ENCODE peak calls at places on chromosomes 6 and 20, in eight cellular contexts. One of them, this sample, is unnamed.

GRCh38 chr6:79421707-79422484 is 115.3 kb downstream of the LCA5 start:
- DNase-seq in RWPE1: peak; percentile 38
- DNase-seq in cardiac muscle cell: peak; percentile 38
- DNase-seq in coronary artery: no peak
- DNase-seq in AG20443: peak; percentile 13
- DNase-seq in T1000: peak; percentile 40
- DNase-seq in NCI-H524 treated with DMSO at 0.1 percent for 48 hours: no peak
- DNase-seq in fibroblast of the aortic adventitia: peak; percentile 91
- DNase-seq in this sample: peak; percentile 77

GRCh38 chr6:24780206-24780605 is 5.5 kb downstream of the GMNN start:
- DNase-seq in RWPE1: no peak
- DNase-seq in cardiac muscle cell: no peak
- DNase-seq in coronary artery: no peak
- DNase-seq in AG20443: no peak
- DNase-seq in T1000: no peak
- DNase-seq in NCI-H524 treated with DMSO at 0.1 percent for 48 hours: no peak
- DNase-seq in fibroblast of the aortic adventitia: no peak
- DNase-seq in this sample: peak; percentile 57

GRCh38 chr6:55886185-55886836 is 10.9 kb upstream of the BMP5 start:
- DNase-seq in RWPE1: no peak
- DNase-seq in cardiac muscle cell: peak; percentile 51
- DNase-seq in coronary artery: no peak
- DNase-seq in AG20443: no peak
- DNase-seq in T1000: no peak
- DNase-seq in NCI-H524 treated with DMSO at 0.1 percent for 48 hours: no peak
- DNase-seq in fibroblast of the aortic adventitia: peak; percentile 47
- DNase-seq in this sample: no peak

GRCh38 chr6:110529907-110530306 is 53.5 kb upstream of the SLC22A16 start:
- DNase-seq in RWPE1: no peak
- DNase-seq in cardiac muscle cell: no peak
- DNase-seq in coronary artery: no peak
- DNase-seq in AG20443: no peak
- DNase-seq in T1000: no peak
- DNase-seq in NCI-H524 treated with DMSO at 0.1 percent for 48 hours: no peak
- DNase-seq in fibroblast of the aortic adventitia: peak; percentile 27
- DNase-seq in this sample: peak; percentile 43

GRCh38 chr6:75135447-75135846 is 70.4 kb downstream of the COL12A1 start:
- DNase-seq in RWPE1: no peak
- DNase-seq in cardiac muscle cell: no peak
- DNase-seq in coronary artery: no peak
- DNase-seq in AG20443: peak; percentile 39
- DNase-seq in T1000: no peak
- DNase-seq in NCI-H524 treated with DMSO at 0.1 percent for 48 hours: no peak
- DNase-seq in fibroblast of the aortic adventitia: no peak
- DNase-seq in this sample: no peak

GRCh38 chr6:4059115-4059777 is 19.7 kb downstream of the FAM217A start:
- DNase-seq in RWPE1: peak; percentile 94
- DNase-seq in cardiac muscle cell: no peak
- DNase-seq in coronary artery: no peak
- DNase-seq in AG20443: peak; percentile 87
- DNase-seq in T1000: peak; percentile 32
- DNase-seq in NCI-H524 treated with DMSO at 0.1 percent for 48 hours: peak; percentile 15
- DNase-seq in fibroblast of the aortic adventitia: peak; percentile 71
- DNase-seq in this sample: peak; percentile 84

GRCh38 chr6:65638047-65638831 is 68.8 kb downstream of the EYS start:
- DNase-seq in RWPE1: no peak
- DNase-seq in cardiac muscle cell: peak; percentile 58
- DNase-seq in coronary artery: no peak
- DNase-seq in AG20443: no peak
- DNase-seq in T1000: no peak
- DNase-seq in NCI-H524 treated with DMSO at 0.1 percent for 48 hours: peak; percentile 28
- DNase-seq in fibroblast of the aortic adventitia: no peak
- DNase-seq in this sample: no peak

GRCh38 chr20:62927128-62927705 is 912 bp upstream of the DIDO1 start:
- DNase-seq in RWPE1: no peak
- DNase-seq in cardiac muscle cell: no peak
- DNase-seq in coronary artery: no peak
- DNase-seq in AG20443: no peak
- DNase-seq in T1000: no peak
- DNase-seq in NCI-H524 treated with DMSO at 0.1 percent for 48 hours: no peak
- DNase-seq in fibroblast of the aortic adventitia: no peak
- DNase-seq in this sample: no peak

GRCh38 chr20:57231951-57232428 is 34.5 kb downstream of the BMP7 start:
- DNase-seq in RWPE1: no peak
- DNase-seq in cardiac muscle cell: no peak
- DNase-seq in coronary artery: no peak
- DNase-seq in AG20443: no peak
- DNase-seq in T1000: no peak
- DNase-seq in NCI-H524 treated with DMSO at 0.1 percent for 48 hours: no peak
- DNase-seq in fibroblast of the aortic adventitia: no peak
- DNase-seq in this sample: no peak

GRCh38 chr20:53582574-53583351 is 10.9 kb downstream of the ZNF217 start:
- DNase-seq in RWPE1: peak; percentile 97
- DNase-seq in cardiac muscle cell: no peak
- DNase-seq in coronary artery: no peak
- DNase-seq in AG20443: peak; percentile 78
- DNase-seq in T1000: peak; percentile 56
- DNase-seq in NCI-H524 treated with DMSO at 0.1 percent for 48 hours: no peak
- DNase-seq in fibroblast of the aortic adventitia: peak; percentile 95
- DNase-seq in this sample: peak; percentile 89

GRCh38 chr6:134732761-134733160 is 217.1 kb downstream of the ALDH8A1 start:
- DNase-seq in RWPE1: no peak
- DNase-seq in cardiac muscle cell: no peak
- DNase-seq in coronary artery: no peak
- DNase-seq in AG20443: peak; percentile 40
- DNase-seq in T1000: no peak
- DNase-seq in NCI-H524 treated with DMSO at 0.1 percent for 48 hours: no peak
- DNase-seq in fibroblast of the aortic adventitia: no peak
- DNase-seq in this sample: no peak

GRCh38 chr20:53865905-53866786 is 204.2 kb downstream of the BCAS1 start:
- DNase-seq in RWPE1: peak; percentile 34
- DNase-seq in cardiac muscle cell: peak; percentile 50
- DNase-seq in coronary artery: no peak
- DNase-seq in AG20443: peak; percentile 48
- DNase-seq in T1000: peak; percentile 15
- DNase-seq in NCI-H524 treated with DMSO at 0.1 percent for 48 hours: peak; percentile 45
- DNase-seq in fibroblast of the aortic adventitia: peak; percentile 73
- DNase-seq in this sample: peak; percentile 71

GRCh38 chr6:87939776-87940175 is 107.9 kb upstream of the SPACA1 start:
- DNase-seq in RWPE1: no peak
- DNase-seq in cardiac muscle cell: no peak
- DNase-seq in coronary artery: no peak
- DNase-seq in AG20443: no peak
- DNase-seq in T1000: no peak
- DNase-seq in NCI-H524 treated with DMSO at 0.1 percent for 48 hours: no peak
- DNase-seq in fibroblast of the aortic adventitia: no peak
- DNase-seq in this sample: no peak

GRCh38 chr6:17334265-17334664 is 53.1 kb downstream of the RBM24 start:
- DNase-seq in RWPE1: peak; percentile 30
- DNase-seq in cardiac muscle cell: no peak
- DNase-seq in coronary artery: no peak
- DNase-seq in AG20443: peak; percentile 18
- DNase-seq in T1000: no peak
- DNase-seq in NCI-H524 treated with DMSO at 0.1 percent for 48 hours: no peak
- DNase-seq in fibroblast of the aortic adventitia: peak; percentile 11
- DNase-seq in this sample: peak; percentile 58

GRCh38 chr20:20412750-20413149 is 44.8 kb downstream of the INSM1 start:
- DNase-seq in RWPE1: no peak
- DNase-seq in cardiac muscle cell: no peak
- DNase-seq in coronary artery: no peak
- DNase-seq in AG20443: no peak
- DNase-seq in T1000: no peak
- DNase-seq in NCI-H524 treated with DMSO at 0.1 percent for 48 hours: no peak
- DNase-seq in fibroblast of the aortic adventitia: no peak
- DNase-seq in this sample: peak; percentile 72

GRCh38 chr20:51767018-51767866 is 948 bp downstream of the ATP9A start:
- DNase-seq in RWPE1: peak; percentile 87
- DNase-seq in cardiac muscle cell: peak; percentile 77
- DNase-seq in coronary artery: no peak
- DNase-seq in AG20443: peak; percentile 64
- DNase-seq in T1000: no peak
- DNase-seq in NCI-H524 treated with DMSO at 0.1 percent for 48 hours: peak; percentile 61
- DNase-seq in fibroblast of the aortic adventitia: peak; percentile 16
- DNase-seq in this sample: peak; percentile 18

GRCh38 chr6:145148392-145149175 is 586.7 kb downstream of the EPM2A start:
- DNase-seq in RWPE1: peak; percentile 79
- DNase-seq in cardiac muscle cell: no peak
- DNase-seq in coronary artery: no peak
- DNase-seq in AG20443: peak; percentile 57
- DNase-seq in T1000: peak; percentile 78
- DNase-seq in NCI-H524 treated with DMSO at 0.1 percent for 48 hours: no peak
- DNase-seq in fibroblast of the aortic adventitia: peak; percentile 34
- DNase-seq in this sample: peak; percentile 72

GRCh38 chr20:38751360-38751976 is 3.2 kb downstream of the ACTR5 start:
- DNase-seq in RWPE1: peak; percentile 80
- DNase-seq in cardiac muscle cell: no peak
- DNase-seq in coronary artery: no peak
- DNase-seq in AG20443: peak; percentile 51
- DNase-seq in T1000: no peak
- DNase-seq in NCI-H524 treated with DMSO at 0.1 percent for 48 hours: peak; percentile 10
- DNase-seq in fibroblast of the aortic adventitia: peak; percentile 66
- DNase-seq in this sample: peak; percentile 18

GRCh38 chr6:132683543-132683942 is 24.6 kb upstream of the TAAR1 start:
- DNase-seq in RWPE1: peak; percentile 14
- DNase-seq in cardiac muscle cell: no peak
- DNase-seq in coronary artery: no peak
- DNase-seq in AG20443: peak; percentile 45
- DNase-seq in T1000: no peak
- DNase-seq in NCI-H524 treated with DMSO at 0.1 percent for 48 hours: no peak
- DNase-seq in fibroblast of the aortic adventitia: no peak
- DNase-seq in this sample: peak; percentile 91

GRCh38 chr6:37324131-37325033 is 29.4 kb upstream of the RNF8 start:
- DNase-seq in RWPE1: peak; percentile 30
- DNase-seq in cardiac muscle cell: no peak
- DNase-seq in coronary artery: no peak
- DNase-seq in AG20443: peak; percentile 61
- DNase-seq in T1000: peak; percentile 26
- DNase-seq in NCI-H524 treated with DMSO at 0.1 percent for 48 hours: no peak
- DNase-seq in fibroblast of the aortic adventitia: peak; percentile 53
- DNase-seq in this sample: peak; percentile 27

GRCh38 chr6:43725643-43726580 is 38.3 kb upstream of the MRPS18A start:
- DNase-seq in RWPE1: no peak
- DNase-seq in cardiac muscle cell: no peak
- DNase-seq in coronary artery: no peak
- DNase-seq in AG20443: no peak
- DNase-seq in T1000: no peak
- DNase-seq in NCI-H524 treated with DMSO at 0.1 percent for 48 hours: no peak
- DNase-seq in fibroblast of the aortic adventitia: no peak
- DNase-seq in this sample: no peak

GRCh38 chr20:35232575-35232974 is 6.1 kb downstream of the MMP24 start:
- DNase-seq in RWPE1: no peak
- DNase-seq in cardiac muscle cell: peak; percentile 23
- DNase-seq in coronary artery: no peak
- DNase-seq in AG20443: peak; percentile 62
- DNase-seq in T1000: no peak
- DNase-seq in NCI-H524 treated with DMSO at 0.1 percent for 48 hours: peak; percentile 61
- DNase-seq in fibroblast of the aortic adventitia: peak; percentile 67
- DNase-seq in this sample: peak; percentile 89

GRCh38 chr20:45041464-45042337 is 59.2 kb downstream of the KCNS1 start:
- DNase-seq in RWPE1: peak; percentile 96
- DNase-seq in cardiac muscle cell: no peak
- DNase-seq in coronary artery: no peak
- DNase-seq in AG20443: peak; percentile 11
- DNase-seq in T1000: no peak
- DNase-seq in NCI-H524 treated with DMSO at 0.1 percent for 48 hours: no peak
- DNase-seq in fibroblast of the aortic adventitia: peak; percentile 50
- DNase-seq in this sample: peak; percentile 52

GRCh38 chr6:155493026-155493693 is 37.5 kb upstream of the NOX3 start:
- DNase-seq in RWPE1: no peak
- DNase-seq in cardiac muscle cell: no peak
- DNase-seq in coronary artery: no peak
- DNase-seq in AG20443: no peak
- DNase-seq in T1000: no peak
- DNase-seq in NCI-H524 treated with DMSO at 0.1 percent for 48 hours: no peak
- DNase-seq in fibroblast of the aortic adventitia: no peak
- DNase-seq in this sample: no peak

GRCh38 chr6:85594197-85594930 is 706 bp upstream of the SNX14 start:
- DNase-seq in RWPE1: no peak
- DNase-seq in cardiac muscle cell: peak; percentile 56
- DNase-seq in coronary artery: no peak
- DNase-seq in AG20443: no peak
- DNase-seq in T1000: no peak
- DNase-seq in NCI-H524 treated with DMSO at 0.1 percent for 48 hours: peak; percentile 23
- DNase-seq in fibroblast of the aortic adventitia: peak; percentile 42
- DNase-seq in this sample: no peak

GRCh38 chr20:37938181-37938775 is 35.4 kb downstream of the VSTM2L start:
- DNase-seq in RWPE1: no peak
- DNase-seq in cardiac muscle cell: no peak
- DNase-seq in coronary artery: peak; percentile 58
- DNase-seq in AG20443: no peak
- DNase-seq in T1000: no peak
- DNase-seq in NCI-H524 treated with DMSO at 0.1 percent for 48 hours: no peak
- DNase-seq in fibroblast of the aortic adventitia: no peak
- DNase-seq in this sample: no peak

GRCh38 chr20:36273414-36274247 is 32.5 kb upstream of the DLGAP4 start:
- DNase-seq in RWPE1: peak; percentile 41
- DNase-seq in cardiac muscle cell: no peak
- DNase-seq in coronary artery: no peak
- DNase-seq in AG20443: peak; percentile 58
- DNase-seq in T1000: no peak
- DNase-seq in NCI-H524 treated with DMSO at 0.1 percent for 48 hours: no peak
- DNase-seq in fibroblast of the aortic adventitia: peak; percentile 43
- DNase-seq in this sample: no peak

GRCh38 chr20:8116067-8116811 is 15.8 kb upstream of the PLCB1 start:
- DNase-seq in RWPE1: no peak
- DNase-seq in cardiac muscle cell: no peak
- DNase-seq in coronary artery: no peak
- DNase-seq in AG20443: peak; percentile 53
- DNase-seq in T1000: no peak
- DNase-seq in NCI-H524 treated with DMSO at 0.1 percent for 48 hours: no peak
- DNase-seq in fibroblast of the aortic adventitia: peak; percentile 85
- DNase-seq in this sample: peak; percentile 62

GRCh38 chr6:64294034-64294433 is 658.4 kb downstream of the PHF3 start:
- DNase-seq in RWPE1: no peak
- DNase-seq in cardiac muscle cell: no peak
- DNase-seq in coronary artery: no peak
- DNase-seq in AG20443: no peak
- DNase-seq in T1000: no peak
- DNase-seq in NCI-H524 treated with DMSO at 0.1 percent for 48 hours: no peak
- DNase-seq in fibroblast of the aortic adventitia: no peak
- DNase-seq in this sample: no peak

GRCh38 chr6:87923389-87924050 is 124.1 kb upstream of the SPACA1 start:
- DNase-seq in RWPE1: no peak
- DNase-seq in cardiac muscle cell: no peak
- DNase-seq in coronary artery: no peak
- DNase-seq in AG20443: no peak
- DNase-seq in T1000: no peak
- DNase-seq in NCI-H524 treated with DMSO at 0.1 percent for 48 hours: no peak
- DNase-seq in fibroblast of the aortic adventitia: no peak
- DNase-seq in this sample: no peak

GRCh38 chr20:48846516-48847492 is 19.0 kb upstream of the PREX1 start:
- DNase-seq in RWPE1: no peak
- DNase-seq in cardiac muscle cell: peak; percentile 65
- DNase-seq in coronary artery: no peak
- DNase-seq in AG20443: no peak
- DNase-seq in T1000: no peak
- DNase-seq in NCI-H524 treated with DMSO at 0.1 percent for 48 hours: no peak
- DNase-seq in fibroblast of the aortic adventitia: peak; percentile 62
- DNase-seq in this sample: no peak

GRCh38 chr6:112468359-112468758 is 121.2 kb downstream of the RFPL4B start:
- DNase-seq in RWPE1: peak; percentile 20
- DNase-seq in cardiac muscle cell: peak; percentile 30
- DNase-seq in coronary artery: no peak
- DNase-seq in AG20443: peak; percentile 23
- DNase-seq in T1000: peak; percentile 38
- DNase-seq in NCI-H524 treated with DMSO at 0.1 percent for 48 hours: no peak
- DNase-seq in fibroblast of the aortic adventitia: no peak
- DNase-seq in this sample: peak; percentile 85

GRCh38 chr6:150256618-150257272 is 112.1 kb upstream of the IYD start:
- DNase-seq in RWPE1: peak; percentile 90
- DNase-seq in cardiac muscle cell: no peak
- DNase-seq in coronary artery: no peak
- DNase-seq in AG20443: peak; percentile 54
- DNase-seq in T1000: peak; percentile 30
- DNase-seq in NCI-H524 treated with DMSO at 0.1 percent for 48 hours: no peak
- DNase-seq in fibroblast of the aortic adventitia: peak; percentile 78
- DNase-seq in this sample: peak; percentile 86

This sample was measured in astrocyte.